ENCODE peak calls at places on chromosome 21, in six cellular contexts. F is kidney, Q is SK-N-SH, J is PC-9, X is breast epithelium, A is adrenal gland. Z is an unnamed sample.

GRCh38 chr21:25409992-25410391 is 197.3 kb downstream of the MRPL39 start:
- DNase-seq in F (no peak), Q (no peak), J (no peak), X (no peak), A (no peak), Z (no peak)

GRCh38 chr21:44085491-44086321 is 21.5 kb upstream of the PWP2 start:
- DNase-seq in F (peak; percentile 32), Q (no peak), J (no peak), X (no peak), A (no peak), Z (no peak)

GRCh38 chr21:46031484-46031883 is 49.9 kb downstream of the COL6A1 start:
- DNase-seq in F (no peak), Q (no peak), J (no peak), X (no peak), A (no peak), Z (no peak)

GRCh38 chr21:14718957-14719356 is 172.8 kb upstream of the SAMSN1 start:
- DNase-seq in F (no peak), Q (no peak), J (no peak), X (no peak), A (no peak), Z (no peak)

GRCh38 chr21:45067462-45068285 is 6.7 kb upstream of the ADARB1 start:
- DNase-seq in F (no peak), Q (peak; percentile 88), J (no peak), X (peak; percentile 22), A (no peak), Z (no peak)

GRCh38 chr21:32459972-32460371 is 47.5 kb downstream of the EVA1C start:
- DNase-seq in F (no peak), Q (no peak), J (no peak), X (no peak), A (no peak), Z (no peak)

GRCh38 chr21:44582980-44583799 is 2.8 kb upstream of the KRTAP10-5 start:
- DNase-seq in F (no peak), Q (no peak), J (no peak), X (peak; percentile 33), A (no peak), Z (peak; percentile 53)

GRCh38 chr21:43866233-43866632 is 1.2 kb downstream of the AGPAT3 start:
- DNase-seq in F (no peak), Q (peak; percentile 83), J (no peak), X (no peak), A (peak; percentile 43), Z (no peak)

GRCh38 chr21:44537930-44538911 is 1.8 kb downstream of the KRTAP10-1 start:
- DNase-seq in F (no peak), Q (no peak), J (no peak), X (peak; percentile 45), A (no peak), Z (peak; percentile 43)

GRCh38 chr21:32423846-32424535 is 11.5 kb downstream of the EVA1C start:
- DNase-seq in F (no peak), Q (no peak), J (no peak), X (no peak), A (no peak), Z (no peak)

GRCh38 chr21:44681861-44682579 is at the start of gene KRTAP12-1:
- DNase-seq in F (no peak), Q (no peak), J (no peak), X (no peak), A (no peak), Z (no peak)

GRCh38 chr21:45018131-45019075 is 56.0 kb upstream of the ADARB1 start:
- DNase-seq in F (peak; percentile 76), Q (peak; percentile 81), J (no peak), X (no peak), A (peak; percentile 17), Z (peak; percentile 17)

GRCh38 chr21:14523234-14523633 is 22.9 kb downstream of the SAMSN1 start:
- DNase-seq in F (no peak), Q (no peak), J (no peak), X (no peak), A (no peak), Z (peak; percentile 28)

GRCh38 chr21:14581902-14582457 is 35.9 kb upstream of the SAMSN1 start:
- DNase-seq in F (no peak), Q (no peak), J (no peak), X (no peak), A (no peak), Z (no peak)

GRCh38 chr21:45260191-45260795 is 27.4 kb downstream of the POFUT2 start:
- DNase-seq in F (no peak), Q (peak; percentile 15), J (no peak), X (no peak), A (no peak), Z (peak; percentile 20)

GRCh38 chr21:31043495-31043894 is 5.2 kb upstream of the KRTAP19-8 start:
- DNase-seq in F (no peak), Q (no peak), J (no peak), X (no peak), A (no peak), Z (no peak)

GRCh38 chr21:14115646-14116045 is 95.1 kb downstream of the LIPI start:
- DNase-seq in F (no peak), Q (no peak), J (no peak), X (no peak), A (no peak), Z (no peak)

GRCh38 chr21:32962286-32962685 is 63.4 kb upstream of the OLIG2 start:
- DNase-seq in F (no peak), Q (no peak), J (no peak), X (no peak), A (no peak), Z (no peak)

GRCh38 chr21:32917392-32918135 is 108.2 kb upstream of the OLIG2 start:
- DNase-seq in F (peak; percentile 72), Q (no peak), J (no peak), X (no peak), A (no peak), Z (no peak)

GRCh38 chr21:41052820-41053555 is 115.0 kb upstream of the BACE2 start:
- DNase-seq in F (no peak), Q (no peak), J (no peak), X (no peak), A (no peak), Z (no peak)

GRCh38 chr21:17819114-17819877 is at the start of gene C21orf91:
- DNase-seq in F (peak; percentile 96), Q (peak; percentile 90), J (peak; percentile 55), X (peak; percentile 74), A (peak; percentile 94), Z (peak; percentile 93)

GRCh38 chr21:45972716-45973474 is 8.7 kb upstream of the COL6A1 start:
- DNase-seq in F (peak; percentile 85), Q (peak; percentile 80), J (no peak), X (peak; percentile 51), A (peak; percentile 54), Z (no peak)

GRCh38 chr21:15826908-15827601 is 97.3 kb downstream of the USP25 start:
- DNase-seq in F (no peak), Q (no peak), J (no peak), X (no peak), A (no peak), Z (no peak)
- H3K4me3 ChIP-seq in F (no peak overlapping the region), Q (no peak overlapping the region), J (no peak overlapping the region), X (no peak overlapping the region), A (no peak overlapping the region), Z (no peak overlapping the region)

DNA sequence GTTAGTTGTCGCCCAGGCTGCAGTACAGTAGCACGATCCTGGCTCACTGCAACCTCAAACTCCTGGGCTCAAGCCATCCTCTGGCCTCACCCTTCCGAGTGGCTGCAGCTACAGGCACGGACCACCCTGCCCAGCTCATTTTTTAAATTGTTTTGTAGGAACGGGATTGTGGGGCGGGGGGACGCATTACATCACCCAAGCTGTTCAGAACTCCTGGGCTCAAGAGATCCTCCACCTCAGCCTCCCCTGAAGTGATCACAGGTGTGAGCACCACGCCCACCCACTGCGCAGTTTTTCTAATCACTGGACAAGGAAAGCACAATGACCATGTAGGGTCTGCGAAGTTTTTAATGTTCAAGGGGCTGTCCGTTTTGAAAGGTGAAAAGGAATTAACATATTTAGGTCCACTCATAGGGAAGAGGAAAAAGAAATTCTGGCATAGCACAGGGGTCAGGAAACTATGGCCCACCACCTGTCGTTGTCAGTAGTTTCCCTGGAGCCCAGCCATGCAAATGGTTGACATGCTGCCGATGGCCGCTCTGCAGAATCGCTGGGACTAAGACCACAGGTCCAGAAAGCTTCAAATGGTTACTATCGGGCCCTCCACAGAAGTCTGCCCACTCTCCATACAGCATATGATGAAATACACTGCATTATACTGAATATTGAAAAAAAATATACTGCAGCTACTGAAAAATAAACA is 26.0 kb downstream of the SETD4 start:
- DNase-seq in F (no peak), Q (no peak), J (no peak), X (no peak), A (no peak), Z (no peak)
- H3K27ac ChIP-seq in F (no peak overlapping the region), Q (no peak overlapping the region), J (no peak overlapping the region), X (no peak overlapping the region), A (no peak overlapping the region), Z (no peak overlapping the region)

DNA sequence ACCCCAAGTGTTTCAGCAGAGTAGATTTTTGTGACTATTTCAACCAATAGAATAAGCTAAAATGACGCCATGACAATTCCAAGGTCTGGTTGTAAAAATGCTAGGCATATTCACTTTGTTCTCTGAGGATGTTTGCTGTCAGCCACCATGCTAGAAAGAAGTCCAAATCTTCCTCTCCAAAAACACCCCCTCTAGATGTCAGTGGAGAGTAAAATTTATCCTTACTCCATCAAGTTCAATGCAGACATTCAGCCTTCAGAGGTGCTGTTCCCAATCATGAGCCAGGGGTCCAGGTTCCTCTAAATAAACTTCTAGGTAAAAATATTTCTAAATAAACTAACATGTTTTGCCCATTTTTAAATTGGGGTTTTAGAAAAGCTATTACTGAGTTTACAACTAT is 395.4 kb upstream of the ADAMTS5 start:
- DNase-seq in F (no peak), Q (no peak), J (no peak), X (no peak), A (no peak), Z (no peak)
- TF ChIP-seq CTCF in F (no peak), Q (peak; percentile 30), J (no peak), X (no peak), A (no peak), Z (no peak)

DNA sequence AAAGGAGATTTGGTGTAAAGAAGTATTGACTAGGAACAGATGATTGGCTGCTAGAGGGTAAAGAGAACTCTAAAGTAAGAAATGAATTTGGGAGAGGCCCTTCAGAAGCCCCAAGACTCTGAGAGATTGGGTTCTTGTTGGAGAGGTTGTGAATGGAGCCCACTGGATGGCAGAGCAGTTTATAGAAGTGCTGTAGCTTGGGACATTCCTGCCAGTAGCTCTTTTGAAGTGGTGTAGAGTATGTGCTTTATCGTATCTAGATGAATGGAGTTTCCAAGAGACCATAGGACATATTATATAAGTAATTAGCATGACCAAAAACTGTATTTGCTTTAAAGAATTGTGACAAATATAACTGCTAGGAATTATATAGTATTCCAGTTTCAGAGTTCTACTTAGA is 21.3 kb downstream of the USP25 start:
- DNase-seq in F (no peak), Q (no peak), J (no peak), X (no peak), A (no peak), Z (no peak)
- H3K4me3 ChIP-seq in F (no peak overlapping the region), Q (no peak overlapping the region), J (no peak overlapping the region), X (no peak overlapping the region), A (no peak overlapping the region), Z (no peak overlapping the region)

GRCh38 chr21:42557420-42557819 is 43.8 kb downstream of the SLC37A1 start:
- DNase-seq in F (no peak), Q (no peak), J (no peak), X (peak; percentile 19), A (no peak), Z (no peak)
- H3K27ac ChIP-seq in F (no peak overlapping the region), Q (no peak overlapping the region), J (no peak overlapping the region), X (no peak overlapping the region), A (no peak overlapping the region), Z (no peak overlapping the region)

GRCh38 chr21:29394051-29394450 is 95.3 kb downstream of the BACH1 start:
- DNase-seq in F (no peak), Q (no peak), J (no peak), X (no peak), A (no peak), Z (no peak)
- TF ChIP-seq CTCF in F (no peak), Q (no peak), J (no peak), X (no peak), A (no peak), Z (no peak)

GRCh38 chr21:34524671-34525601 is 12.9 kb upstream of the KCNE1 start:
- DNase-seq in F (no peak), Q (no peak), J (no peak), X (no peak), A (no peak), Z (no peak)
- H3K4me3 ChIP-seq in F (peak overlapping the region; percentile 68), Q (peak overlapping the region; percentile 49), J (peak overlapping the region; percentile 70), X (peak overlapping the region; percentile 63), A (no peak overlapping the region), Z (peak overlapping the region; percentile 66)

Z was measured in right lobe of liver.